ENCODE peak calls at places on chromosomes 11 and 22, in four cellular contexts. One of them, this sample, is unnamed.
A peak's percentile ranks its signal among the peaks of the same experiment; 100 is the strongest.

GRCh38 chr22:40312050-40312449 is 34.2 kb upstream of the ADSL start:
- DNase-seq in sigmoid colon: no peak
- DNase-seq in lower lobe of right lung: no peak
- DNase-seq in tibial nerve: no peak
- DNase-seq in this sample: no peak

GRCh38 chr22:20130739-20131592 is 638 bp upstream of the ZDHHC8 start:
- DNase-seq in sigmoid colon: peak; percentile 94
- DNase-seq in lower lobe of right lung: peak; percentile 92
- DNase-seq in tibial nerve: peak; percentile 70
- DNase-seq in this sample: no peak

GRCh38 chr11:27886765-27887328 is 186.6 kb upstream of the BDNF start:
- DNase-seq in tibial nerve: no peak
- DNase-seq in sigmoid colon: no peak
- DNase-seq in lower lobe of right lung: no peak
- DNase-seq in this sample: no peak

GRCh38 chr11:95593101-95593500 is 196.5 kb downstream of the FAM76B start:
- DNase-seq in lower lobe of right lung: no peak
- DNase-seq in tibial nerve: no peak
- DNase-seq in sigmoid colon: no peak
- DNase-seq in this sample: no peak

GRCh38 chr22:39611360-39611759 is 40.8 kb downstream of the CACNA1I start:
- DNase-seq in tibial nerve: no peak
- DNase-seq in sigmoid colon: no peak
- DNase-seq in lower lobe of right lung: no peak
- DNase-seq in this sample: no peak

GRCh38 chr11:130897262-130898182 is 18.8 kb downstream of the SNX19 start:
- DNase-seq in lower lobe of right lung: peak; percentile 65
- DNase-seq in sigmoid colon: peak; percentile 96
- DNase-seq in tibial nerve: peak; percentile 44
- DNase-seq in this sample: no peak

GRCh38 chr22:44926124-44926475 is 83.7 kb downstream of the PHF21B start:
- DNase-seq in sigmoid colon: peak; percentile 54
- DNase-seq in lower lobe of right lung: peak; percentile 15
- DNase-seq in tibial nerve: no peak
- DNase-seq in this sample: peak; percentile 72

GRCh38 chr11:92409956-92410355 is 185.3 kb downstream of the FAT3 start:
- DNase-seq in sigmoid colon: no peak
- DNase-seq in tibial nerve: no peak
- DNase-seq in lower lobe of right lung: no peak
- DNase-seq in this sample: no peak

GRCh38 chr11:73203790-73204189 is 14.3 kb upstream of the P2RY2 start:
- DNase-seq in tibial nerve: no peak
- DNase-seq in sigmoid colon: peak; percentile 61
- DNase-seq in lower lobe of right lung: no peak
- DNase-seq in this sample: peak; percentile 63

GRCh38 chr11:43907028-43907966 is 26.7 kb downstream of the ALKBH3 start:
- DNase-seq in lower lobe of right lung: no peak
- DNase-seq in tibial nerve: no peak
- DNase-seq in sigmoid colon: no peak
- DNase-seq in this sample: no peak

GRCh38 chr11:69887330-69887729 is 68.1 kb upstream of the FGF3 start:
- DNase-seq in tibial nerve: no peak
- DNase-seq in sigmoid colon: no peak
- DNase-seq in lower lobe of right lung: no peak
- DNase-seq in this sample: no peak

GRCh38 chr11:58832246-58832645 is 12.3 kb downstream of the GLYATL2 start:
- DNase-seq in tibial nerve: no peak
- DNase-seq in lower lobe of right lung: no peak
- DNase-seq in sigmoid colon: no peak
- DNase-seq in this sample: no peak

GRCh38 chr22:50504245-50505211 is 3.0 kb downstream of the LMF2 start:
- DNase-seq in tibial nerve: no peak
- DNase-seq in lower lobe of right lung: peak; percentile 52
- DNase-seq in sigmoid colon: no peak
- DNase-seq in this sample: peak; percentile 89

GRCh38 chr22:36463783-36464184 is 17.7 kb downstream of the TXN2 start:
- DNase-seq in tibial nerve: no peak
- DNase-seq in sigmoid colon: peak; percentile 71
- DNase-seq in lower lobe of right lung: no peak
- DNase-seq in this sample: no peak

GRCh38 chr11:82942376-82942775 is 40.8 kb downstream of the DDIAS start:
- DNase-seq in sigmoid colon: no peak
- DNase-seq in lower lobe of right lung: no peak
- DNase-seq in tibial nerve: no peak
- DNase-seq in this sample: peak; percentile 58

GRCh38 chr11:117841582-117842031 is 17.1 kb upstream of the FXYD2 start:
- DNase-seq in lower lobe of right lung: peak; percentile 32
- DNase-seq in sigmoid colon: peak; percentile 43
- DNase-seq in tibial nerve: no peak
- DNase-seq in this sample: no peak

GRCh38 chr11:85423331-85423730 is 203.8 kb downstream of the DLG2 start:
- DNase-seq in sigmoid colon: no peak
- DNase-seq in lower lobe of right lung: no peak
- DNase-seq in tibial nerve: no peak
- DNase-seq in this sample: no peak

GRCh38 chr11:120883404-120884135 is 140.3 kb upstream of the TBCEL start:
- DNase-seq in sigmoid colon: no peak
- DNase-seq in tibial nerve: peak; percentile 30
- DNase-seq in lower lobe of right lung: no peak
- DNase-seq in this sample: no peak

GRCh38 chr11:90364527-90364926 is 141.7 kb upstream of the CHORDC1 start:
- DNase-seq in tibial nerve: no peak
- DNase-seq in sigmoid colon: no peak
- DNase-seq in lower lobe of right lung: no peak
- DNase-seq in this sample: no peak

GRCh38 chr11:121231576-121232278 is 60.8 kb upstream of the SC5D start:
- DNase-seq in lower lobe of right lung: no peak
- DNase-seq in tibial nerve: no peak
- DNase-seq in sigmoid colon: no peak
- DNase-seq in this sample: no peak

GRCh38 chr11:22763166-22763565 is 66.4 kb downstream of the SVIP start:
- DNase-seq in sigmoid colon: no peak
- DNase-seq in lower lobe of right lung: no peak
- DNase-seq in tibial nerve: no peak
- DNase-seq in this sample: no peak

GRCh38 chr11:70381872-70382842 is 16.2 kb upstream of the CTTN start:
- DNase-seq in tibial nerve: no peak
- DNase-seq in sigmoid colon: peak; percentile 56
- DNase-seq in lower lobe of right lung: no peak
- DNase-seq in this sample: peak; percentile 36

GRCh38 chr22:44925465-44926123 is 84.2 kb downstream of the PHF21B start:
- DNase-seq in sigmoid colon: peak; percentile 48
- DNase-seq in tibial nerve: no peak
- DNase-seq in lower lobe of right lung: peak; percentile 32
- DNase-seq in this sample: peak; percentile 72

GRCh38 chr22:32850591-32851517 is 49.3 kb downstream of the TIMP3 start:
- DNase-seq in sigmoid colon: peak; percentile 97
- DNase-seq in tibial nerve: peak; percentile 93
- DNase-seq in lower lobe of right lung: no peak
- DNase-seq in this sample: no peak

GRCh38 chr11:9758676-9759518 is 95.0 kb downstream of the SWAP70 start:
- DNase-seq in lower lobe of right lung: peak; percentile 77
- DNase-seq in tibial nerve: peak; percentile 72
- DNase-seq in sigmoid colon: peak; percentile 89
- DNase-seq in this sample: peak; percentile 94

GRCh38 chr11:115334932-115335788 is 169.1 kb downstream of the CADM1 start:
- DNase-seq in tibial nerve: no peak
- DNase-seq in lower lobe of right lung: no peak
- DNase-seq in sigmoid colon: no peak
- DNase-seq in this sample: no peak

GRCh38 chr11:133413726-133414125 is 118.6 kb downstream of the OPCML start:
- DNase-seq in tibial nerve: no peak
- DNase-seq in sigmoid colon: no peak
- DNase-seq in lower lobe of right lung: no peak
- DNase-seq in this sample: no peak

GRCh38 chr22:42328130-42328821 is 57.8 kb upstream of the TCF20 start:
- DNase-seq in sigmoid colon: no peak
- DNase-seq in tibial nerve: no peak
- DNase-seq in lower lobe of right lung: no peak
- DNase-seq in this sample: no peak

GRCh38 chr22:34414467-34415440 is 494.5 kb upstream of the LARGE1 start:
- DNase-seq in sigmoid colon: no peak
- DNase-seq in tibial nerve: no peak
- DNase-seq in lower lobe of right lung: no peak
- DNase-seq in this sample: no peak
- TF ChIP-seq CTCF in sigmoid colon: no peak
- TF ChIP-seq CTCF in tibial nerve: peak; percentile 11
- TF ChIP-seq CTCF in lower lobe of right lung: peak; percentile 34
- TF ChIP-seq CTCF in this sample: peak; percentile 83

DNA sequence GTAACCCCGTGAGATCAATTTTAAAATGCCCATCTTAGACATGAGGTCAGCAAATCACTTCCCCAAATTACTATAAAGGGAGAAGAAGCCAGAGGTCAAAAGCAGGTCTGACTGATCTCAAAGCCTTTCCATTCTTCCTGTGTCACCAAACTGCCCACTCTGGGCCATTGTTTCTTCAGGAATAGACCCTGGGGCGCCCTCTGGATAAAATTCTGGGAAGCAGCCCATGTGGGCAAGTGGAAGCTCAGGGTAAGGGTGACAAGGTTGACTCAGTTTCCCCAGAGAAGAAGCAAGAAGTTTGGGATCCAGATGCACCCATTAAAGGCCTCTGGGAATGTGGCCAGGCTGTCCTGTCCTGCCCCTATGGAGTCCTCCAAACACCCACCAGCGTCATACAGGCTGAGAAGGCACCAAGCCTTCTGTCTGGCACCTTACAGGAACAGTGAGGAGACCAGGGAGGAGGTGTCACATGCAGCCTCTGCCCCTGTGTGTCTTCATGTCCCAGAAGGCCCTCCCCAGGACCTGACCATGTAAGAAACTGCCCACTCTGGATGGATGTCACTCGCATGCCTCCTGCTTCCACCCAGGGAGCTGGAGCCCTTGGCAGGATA is 50.1 kb downstream of the CHST1 start:
- DNase-seq in tibial nerve: no peak
- DNase-seq in lower lobe of right lung: no peak
- DNase-seq in sigmoid colon: no peak
- DNase-seq in this sample: no peak
- TF ChIP-seq CTCF in tibial nerve: no peak
- TF ChIP-seq CTCF in lower lobe of right lung: no peak
- TF ChIP-seq CTCF in sigmoid colon: no peak
- TF ChIP-seq CTCF in this sample: no peak

DNA sequence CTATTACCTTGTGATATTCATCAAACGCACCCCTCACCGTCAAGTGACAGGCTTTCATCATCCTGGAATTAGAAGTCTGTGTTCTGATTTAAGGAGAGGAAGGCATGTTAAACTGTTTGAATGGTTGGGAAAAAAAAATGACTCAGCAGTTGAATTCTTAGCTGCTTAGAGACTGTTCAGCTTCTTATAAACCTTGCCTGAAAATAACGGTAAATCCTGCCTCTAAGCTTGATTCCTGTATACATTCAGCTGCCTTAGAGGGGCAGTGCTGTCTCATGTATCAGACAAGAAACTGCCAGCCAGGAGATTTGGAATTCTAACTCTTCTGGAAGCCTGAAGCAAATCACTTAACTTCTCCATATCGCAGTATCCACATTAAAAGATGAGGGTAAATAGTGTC is 437.4 kb downstream of the JRKL start:
- DNase-seq in sigmoid colon: no peak
- DNase-seq in lower lobe of right lung: no peak
- DNase-seq in tibial nerve: no peak
- DNase-seq in this sample: no peak
- TF ChIP-seq CTCF in sigmoid colon: no peak
- TF ChIP-seq CTCF in lower lobe of right lung: peak; percentile 20
- TF ChIP-seq CTCF in tibial nerve: no peak
- TF ChIP-seq CTCF in this sample: peak; percentile 38

GRCh38 chr11:114077482-114078305 is 18.2 kb downstream of the ZBTB16 start:
- DNase-seq in sigmoid colon: peak; percentile 61
- DNase-seq in tibial nerve: no peak
- DNase-seq in lower lobe of right lung: no peak
- DNase-seq in this sample: no peak

GRCh38 chr11:114076974-114077373 is 17.5 kb downstream of the ZBTB16 start:
- DNase-seq in sigmoid colon: peak; percentile 49
- DNase-seq in lower lobe of right lung: no peak
- DNase-seq in tibial nerve: no peak
- DNase-seq in this sample: no peak

GRCh38 chr11:114074546-114075342 is 15.2 kb downstream of the ZBTB16 start:
- DNase-seq in sigmoid colon: peak; percentile 75
- DNase-seq in lower lobe of right lung: no peak
- DNase-seq in tibial nerve: no peak
- DNase-seq in this sample: peak; percentile 75

GRCh38 chr11:114075343-114075610 is 15.8 kb downstream of the ZBTB16 start:
- DNase-seq in tibial nerve: no peak
- DNase-seq in sigmoid colon: peak; percentile 64
- DNase-seq in lower lobe of right lung: no peak
- DNase-seq in this sample: no peak

GRCh38 chr11:114075891-114076441 is 16.5 kb downstream of the ZBTB16 start:
- DNase-seq in lower lobe of right lung: no peak
- DNase-seq in sigmoid colon: peak; percentile 77
- DNase-seq in tibial nerve: no peak
- DNase-seq in this sample: no peak
- TF ChIP-seq CTCF in lower lobe of right lung: peak; percentile 54
- TF ChIP-seq CTCF in sigmoid colon: peak; percentile 57
- TF ChIP-seq CTCF in tibial nerve: peak; percentile 42
- TF ChIP-seq CTCF in this sample: peak; percentile 82

GRCh38 chr22:17266261-17266971 is 47.2 kb upstream of the ADA2 start:
- DNase-seq in tibial nerve: no peak
- DNase-seq in sigmoid colon: no peak
- DNase-seq in lower lobe of right lung: no peak
- DNase-seq in this sample: no peak
- TF ChIP-seq CTCF in tibial nerve: no peak
- TF ChIP-seq CTCF in sigmoid colon: no peak
- TF ChIP-seq CTCF in lower lobe of right lung: no peak
- TF ChIP-seq CTCF in this sample: no peak

GRCh38 chr11:102864724-102865123 is 10.1 kb downstream of the MMP12 start:
- DNase-seq in lower lobe of right lung: no peak
- DNase-seq in sigmoid colon: no peak
- DNase-seq in tibial nerve: no peak
- DNase-seq in this sample: no peak

GRCh38 chr11:102868359-102868758 is 6.4 kb downstream of the MMP12 start:
- DNase-seq in tibial nerve: no peak
- DNase-seq in sigmoid colon: no peak
- DNase-seq in lower lobe of right lung: no peak
- DNase-seq in this sample: no peak

GRCh38 chr11:102874842-102875241 is at the start of gene MMP12:
- DNase-seq in sigmoid colon: no peak
- DNase-seq in lower lobe of right lung: no peak
- DNase-seq in tibial nerve: no peak
- DNase-seq in this sample: no peak

DNA sequence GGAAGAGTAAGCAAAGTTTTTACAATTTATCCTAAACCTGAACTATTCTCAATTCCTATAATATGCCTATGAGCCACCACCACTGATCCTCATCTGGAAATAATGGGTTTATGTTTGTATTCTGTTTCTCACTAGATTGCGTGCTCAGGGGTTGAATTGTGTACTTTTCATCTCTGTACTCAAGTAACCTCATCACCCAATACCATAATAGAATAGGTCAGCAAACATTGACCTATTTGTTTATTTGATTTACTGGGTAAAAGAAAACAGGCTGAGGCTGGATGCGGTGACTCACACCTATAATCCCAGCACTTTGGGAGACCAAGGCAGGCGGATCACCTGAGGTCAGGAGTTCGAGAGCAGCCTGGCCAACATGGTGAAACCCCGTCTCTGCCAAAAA is 5.4 kb downstream of the MMP12 start:
- DNase-seq in sigmoid colon: no peak
- DNase-seq in tibial nerve: no peak
- DNase-seq in lower lobe of right lung: no peak
- DNase-seq in this sample: no peak
- TF ChIP-seq CTCF in sigmoid colon: no peak
- TF ChIP-seq CTCF in tibial nerve: no peak
- TF ChIP-seq CTCF in lower lobe of right lung: no peak
- TF ChIP-seq CTCF in this sample: no peak

GRCh38 chr11:76248210-76248609 is 41.9 kb upstream of the WNT11 start:
- DNase-seq in sigmoid colon: no peak
- DNase-seq in tibial nerve: no peak
- DNase-seq in lower lobe of right lung: no peak
- DNase-seq in this sample: peak; percentile 37
- TF ChIP-seq CTCF in sigmoid colon: no peak
- TF ChIP-seq CTCF in tibial nerve: no peak
- TF ChIP-seq CTCF in lower lobe of right lung: no peak
- TF ChIP-seq CTCF in this sample: peak; percentile 47